ENCODE peak calls at places on chromosomes 6 and 20, in four cellular contexts. H is astrocyte of the spinal cord, Z is fibroblast of the aortic adventitia, S is heart left ventricle. E is an unnamed sample.

GRCh38 chr6:119442776-119443184 is 93.2 kb upstream of the MAN1A1 start:
- DNase-seq in H (no peak), Z (no peak), S (peak), E (no peak)

GRCh38 chr6:71478834-71479541 is 190.4 kb downstream of the OGFRL1 start:
- DNase-seq in H (peak), Z (peak), S (no peak), E (peak)

GRCh38 chr6:146914563-146915483 is 289.4 kb upstream of the STXBP5 start:
- DNase-seq in H (peak), Z (peak), S (peak), E (peak)

GRCh38 chr6:53428886-53429285 is 80.1 kb upstream of the ELOVL5 start:
- DNase-seq in H (no peak), Z (no peak), S (no peak), E (no peak)

GRCh38 chr6:43951756-43952675 is 175.2 kb downstream of the MRPL14 start:
- DNase-seq in H (no peak), Z (no peak), S (no peak), E (no peak)

GRCh38 chr6:21033575-21034026 is 499.3 kb downstream of the CDKAL1 start:
- DNase-seq in H (peak), Z (peak), S (peak), E (peak)

GRCh38 chr6:168147205-168147738 is 68.3 kb upstream of the FRMD1 start:
- DNase-seq in H (peak), Z (no peak), S (no peak), E (no peak)

GRCh38 chr6:89925826-89926225 is 31.6 kb downstream of the GJA10 start:
- DNase-seq in H (no peak), Z (no peak), S (no peak), E (no peak)

GRCh38 chr6:139925894-139926641 is 551.6 kb upstream of the CITED2 start:
- DNase-seq in H (peak), Z (peak), S (peak), E (peak)

GRCh38 chr20:6882911-6883310 is 115.4 kb downstream of the BMP2 start:
- DNase-seq in H (peak), Z (peak), S (no peak), E (no peak)

GRCh38 chr6:125123468-125124249 is 29.9 kb upstream of the TPD52L1 start:
- DNase-seq in H (no peak), Z (no peak), S (no peak), E (no peak)

GRCh38 chr20:58697201-58697866 is 4.7 kb downstream of the NPEPL1 start:
- DNase-seq in H (no peak), Z (no peak), S (no peak), E (no peak)

GRCh38 chr6:68252632-68253031 is 382.4 kb upstream of the ADGRB3 start:
- DNase-seq in H (no peak), Z (no peak), S (no peak), E (no peak)

GRCh38 chr6:6856538-6857523 is 250.9 kb upstream of the RREB1 start:
- DNase-seq in H (no peak), Z (peak), S (peak), E (peak)

GRCh38 chr6:108801331-108801730 is 46.9 kb upstream of the ARMC2 start:
- DNase-seq in H (no peak), Z (no peak), S (no peak), E (no peak)

GRCh38 chr6:27743787-27744186 is 168.4 kb downstream of the OR2B2 start:
- DNase-seq in H (no peak), Z (no peak), S (no peak), E (no peak)

GRCh38 chr20:57259179-57260021 is 7.0 kb downstream of the BMP7 start:
- DNase-seq in H (no peak), Z (no peak), S (no peak), E (no peak)

GRCh38 chr6:128327890-128328289 is 192.5 kb downstream of the PTPRK start:
- DNase-seq in H (no peak), Z (peak), S (no peak), E (peak)

GRCh38 chr6:101080597-101080996 is 199.5 kb upstream of the ASCC3 start:
- DNase-seq in H (no peak), Z (peak), S (no peak), E (peak)

GRCh38 chr6:125742433-125743120 is 6.9 kb upstream of the HEY2 start:
- DNase-seq in H (no peak), Z (no peak), S (no peak), E (no peak)

GRCh38 chr20:53623127-53623453 is 29.5 kb upstream of the ZNF217 start:
- DNase-seq in H (no peak), Z (no peak), S (no peak), E (no peak)

GRCh38 chr20:53621482-53622246 is 28.0 kb upstream of the ZNF217 start:
- DNase-seq in H (peak), Z (peak), S (peak), E (peak)

GRCh38 chr20:53623454-53624206 is 30.0 kb upstream of the ZNF217 start:
- DNase-seq in H (peak), Z (peak), S (peak), E (peak)

GRCh38 chr20:53626584-53626983 is 32.9 kb upstream of the ZNF217 start:
- DNase-seq in H (no peak), Z (no peak), S (no peak), E (no peak)

GRCh38 chr20:53622247-53623114 is 28.8 kb upstream of the ZNF217 start:
- DNase-seq in H (peak), Z (no peak), S (no peak), E (peak)
- H3K4me3 ChIP-seq in H (no peak), Z (no peak), S (no peak), E (peak)

GRCh38 chr6:77565370-77565769 is 87.5 kb upstream of the MEI4 start:
- DNase-seq in H (no peak), Z (no peak), S (no peak), E (no peak)

GRCh38 chr6:77573843-77574242 is 79.0 kb upstream of the MEI4 start:
- DNase-seq in H (no peak), Z (no peak), S (no peak), E (no peak)

GRCh38 chr6:77566235-77566634 is 86.6 kb upstream of the MEI4 start:
- DNase-seq in H (no peak), Z (no peak), S (no peak), E (no peak)

DNA sequence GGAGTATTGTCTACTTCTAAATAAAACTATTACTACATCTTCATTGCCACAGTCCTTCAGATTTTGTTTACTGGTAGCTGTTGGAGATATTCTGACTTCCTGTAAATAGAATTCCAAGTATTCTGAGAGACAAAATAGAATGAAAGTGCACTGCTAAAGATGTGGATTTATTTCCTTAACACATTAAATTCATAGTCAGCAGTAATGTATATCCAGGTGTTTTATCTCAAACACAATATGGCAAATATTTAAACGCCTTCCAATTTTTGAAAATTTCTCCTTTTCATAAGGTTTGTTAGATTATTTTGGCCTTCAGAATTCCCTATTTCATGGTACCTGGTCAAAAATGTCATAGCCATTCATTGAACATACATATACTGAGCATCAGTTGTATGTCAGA is 84.3 kb upstream of the MEI4 start:
- DNase-seq in H (no peak), Z (no peak), S (no peak), E (no peak)
- H3K4me3 ChIP-seq in H (no peak), Z (no peak), S (no peak), E (no peak)

GRCh38 chr6:85594197-85594930 is 706 bp upstream of the SNX14 start:
- DNase-seq in H (no peak), Z (peak), S (no peak), E (no peak)

GRCh38 chr6:85593438-85594196 is at the start of gene SNX14:
- DNase-seq in H (peak), Z (peak), S (peak), E (peak)

GRCh38 chr6:85591207-85591606 is 2.5 kb downstream of the SNX14 start:
- DNase-seq in H (no peak), Z (no peak), S (no peak), E (no peak)

DNA sequence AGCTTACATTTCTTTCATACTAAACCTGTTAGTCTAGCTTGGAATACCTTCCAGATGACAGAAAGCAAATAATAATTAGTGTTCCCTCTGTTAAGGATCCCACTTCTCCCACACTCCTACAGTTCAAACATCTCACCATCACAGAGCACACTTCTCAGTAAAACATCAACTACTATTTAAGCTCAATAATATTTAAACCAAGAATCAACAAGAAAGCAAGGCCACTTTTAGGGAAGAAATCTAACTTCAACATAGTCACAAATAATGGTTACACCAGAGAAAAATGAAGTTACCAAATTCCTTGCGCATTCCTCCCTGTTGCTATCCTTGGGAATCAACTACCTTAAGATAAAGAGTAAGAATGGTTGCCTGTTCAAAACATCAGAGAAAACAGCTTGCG is 1.6 kb downstream of the SNX14 start:
- DNase-seq in H (no peak), Z (no peak), S (no peak), E (no peak)
- H3K4me3 ChIP-seq in H (no peak), Z (peak), S (no peak), E (peak)

DNA sequence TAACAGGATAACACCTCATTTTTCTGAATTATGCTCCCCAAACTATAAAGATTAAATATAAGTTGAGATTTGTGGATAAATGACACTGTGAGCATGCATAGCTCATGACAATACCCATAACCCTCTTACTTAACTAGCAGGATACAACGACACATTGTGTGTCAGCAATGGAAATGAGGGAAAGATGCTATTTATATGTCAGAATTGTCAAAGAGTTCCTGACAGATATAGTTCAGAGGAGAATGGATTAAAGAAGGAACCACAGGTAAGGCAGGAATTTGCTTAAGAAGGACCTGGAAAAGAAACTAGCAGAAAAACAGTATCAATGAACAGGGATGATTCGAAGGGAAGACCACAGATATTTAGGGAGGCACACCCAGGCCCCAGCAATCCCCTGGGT is 591.0 kb downstream of the DHX35 start:
- DNase-seq in H (no peak), Z (no peak), S (no peak), E (no peak)
- H3K4me3 ChIP-seq in H (no peak), Z (no peak), S (no peak), E (no peak)

GRCh38 chr6:105137388-105137787 is 42.4 kb downstream of the POPDC3 start:
- DNase-seq in H (peak), Z (peak), S (peak), E (peak)
- H3K4me3 ChIP-seq in H (peak), Z (peak), S (peak), E (peak)

DNA sequence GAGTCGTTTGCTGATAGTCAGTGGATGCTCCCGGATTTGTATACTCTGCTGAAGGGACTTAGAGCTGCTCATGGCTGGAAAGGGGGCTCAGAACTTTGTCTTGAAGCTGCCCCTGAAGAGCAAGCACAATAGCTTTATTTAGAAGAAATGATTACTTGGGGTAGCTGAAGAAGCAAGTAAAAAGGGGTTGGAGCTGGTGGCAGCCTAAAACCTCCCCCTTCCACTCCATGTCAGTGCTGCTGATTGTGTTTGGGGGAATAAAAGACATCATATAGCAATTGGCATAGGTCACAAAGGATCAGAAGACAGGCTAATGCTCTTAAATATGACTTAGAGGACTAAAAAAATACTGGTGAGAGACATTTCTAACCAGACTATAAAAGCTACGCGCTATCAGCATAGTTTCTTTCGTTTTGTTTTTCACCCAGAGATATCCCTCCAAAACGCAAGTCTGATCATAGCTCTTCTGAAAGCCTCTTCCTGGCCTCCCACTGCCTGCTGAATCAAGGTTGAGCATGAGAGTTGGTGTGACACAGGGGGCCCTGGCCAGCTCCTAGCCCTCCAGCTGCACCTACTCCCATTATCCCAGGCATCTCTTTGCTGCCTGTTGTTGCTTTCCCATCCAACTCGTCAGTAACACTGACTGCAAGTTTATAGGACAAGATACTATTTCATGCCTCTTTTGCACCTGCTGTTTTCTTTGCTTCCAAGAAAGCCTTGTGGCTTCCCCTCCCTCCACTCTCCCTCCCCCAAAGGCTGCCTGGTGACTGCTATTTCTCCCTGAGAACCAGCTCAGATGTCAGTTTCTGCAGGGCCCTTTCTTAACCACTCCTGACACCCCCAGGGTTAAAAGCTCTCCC is 33.9 kb upstream of the SGK1 start:
- DNase-seq in H (peak), Z (no peak), S (no peak), E (no peak)
- H3K4me3 ChIP-seq in H (no peak), Z (no peak), S (no peak), E (no peak)

DNA sequence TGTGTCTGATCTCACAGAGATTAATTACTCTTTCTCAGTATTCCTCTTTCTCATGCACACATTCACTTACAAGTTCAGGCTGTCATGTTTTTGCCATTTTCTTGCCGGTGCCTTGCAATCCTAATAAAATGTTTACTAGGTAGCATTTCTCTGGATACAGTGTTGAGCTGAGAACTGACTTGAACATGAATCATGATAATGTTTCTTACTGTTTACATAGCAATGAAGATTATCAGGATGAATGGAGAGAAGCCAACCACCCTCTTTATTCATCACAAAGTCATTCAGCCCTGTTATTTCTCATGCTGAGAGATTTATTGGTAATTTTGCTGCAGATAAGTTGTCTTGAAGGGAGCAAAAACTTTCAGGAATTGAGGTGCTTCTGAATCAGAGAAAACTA is 185.5 kb upstream of the ECI2 start:
- DNase-seq in H (peak), Z (peak), S (no peak), E (peak)
- H3K4me3 ChIP-seq in H (no peak), Z (no peak), S (no peak), E (no peak)

GRCh38 chr6:136502791-136503190 is 47.4 kb downstream of the MAP7 start:
- DNase-seq in H (peak), Z (no peak), S (no peak), E (no peak)
- H3K4me3 ChIP-seq in H (no peak), Z (no peak), S (no peak), E (no peak)

E was measured in adipocyte.